ENCODE peak calls at places on chromosomes 11 and 22, in six cellular contexts. M is memory B cell, Z is H54, H is Peyer's patch, I is mesendoderm, A is heart left ventricle. O is an unnamed sample.

GRCh38 chr11:88042238-88043032 is 132.8 kb downstream of the RAB38 start:
- DNase-seq in Z (no peak), A (no peak), I (peak), M (no peak), H (no peak), O (no peak)

GRCh38 chr22:39242809-39243442 is 1.9 kb downstream of the PDGFB start:
- DNase-seq in A (no peak), H (no peak), M (no peak), Z (no peak), I (peak), O (no peak)

GRCh38 chr11:125874556-125875124 is 12.8 kb upstream of the HYLS1 start:
- DNase-seq in A (peak), H (peak), Z (peak), M (peak), I (peak), O (no peak)

GRCh38 chr11:63635762-63636465 is 21.7 kb upstream of the PLAAT3 start:
- DNase-seq in Z (peak), A (peak), I (peak), H (peak), M (peak), O (no peak)

GRCh38 chr11:926341-926916 is 759 bp downstream of the AP2A2 start:
- DNase-seq in M (no peak), H (no peak), Z (peak), A (peak), I (peak), O (peak)

GRCh38 chr22:37510046-37510445 is 9.2 kb downstream of the CARD10 start:
- DNase-seq in Z (no peak), I (no peak), H (no peak), A (peak), M (no peak), O (no peak)

GRCh38 chr22:49910229-49911155 is 7.7 kb downstream of the ALG12 start:
- DNase-seq in Z (no peak), I (no peak), M (no peak), A (no peak), H (no peak), O (no peak)

GRCh38 chr11:3860360-3860759 is 4.9 kb downstream of the STIM1 start:
- DNase-seq in I (no peak), H (no peak), M (no peak), Z (no peak), A (no peak), O (no peak)

GRCh38 chr11:27387362-27387761 is 24.3 kb upstream of the CCDC34 start:
- DNase-seq in Z (no peak), A (no peak), I (no peak), H (no peak), M (no peak), O (no peak)

GRCh38 chr11:35845860-35846259 is 98.0 kb upstream of the LDLRAD3 start:
- DNase-seq in I (no peak), A (no peak), M (no peak), H (no peak), Z (peak), O (no peak)

O was measured in AG04449.